ENCODE peak calls at places on chromosome 16, in five cellular contexts. One of them, this sample, is unnamed.

GRCh38 chr16:86379505-86379846 is 130.9 kb upstream of the FOXF1 start:
- DNase-seq in tibial artery: no peak
- DNase-seq in upper lobe of right lung: no peak
- DNase-seq in kidney epithelial cell: no peak
- DNase-seq in stimulated activated CD4-positive, alpha-beta T cell treated with anti-CD3 and anti-CD28 coated beads, Interleukin-1b, Interleukin-23, amount 100 ng/mL, for 24 hours: no peak
- DNase-seq in this sample: no peak

GRCh38 chr16:76577003-76577402 is 299.8 kb downstream of the CNTNAP4 start:
- DNase-seq in tibial artery: no peak
- DNase-seq in upper lobe of right lung: no peak
- DNase-seq in kidney epithelial cell: no peak
- DNase-seq in stimulated activated CD4-positive, alpha-beta T cell treated with anti-CD3 and anti-CD28 coated beads, Interleukin-1b, Interleukin-23, amount 100 ng/mL, for 24 hours: no peak
- DNase-seq in this sample: no peak

GRCh38 chr16:68353366-68353765 is 42.5 kb downstream of the PRMT7 start:
- DNase-seq in tibial artery: no peak
- DNase-seq in upper lobe of right lung: no peak
- DNase-seq in kidney epithelial cell: no peak
- DNase-seq in stimulated activated CD4-positive, alpha-beta T cell treated with anti-CD3 and anti-CD28 coated beads, Interleukin-1b, Interleukin-23, amount 100 ng/mL, for 24 hours: no peak
- DNase-seq in this sample: no peak

GRCh38 chr16:84952335-84953050 is 58.8 kb downstream of the ZDHHC7 start:
- DNase-seq in tibial artery: peak
- DNase-seq in upper lobe of right lung: peak
- DNase-seq in kidney epithelial cell: peak
- DNase-seq in stimulated activated CD4-positive, alpha-beta T cell treated with anti-CD3 and anti-CD28 coated beads, Interleukin-1b, Interleukin-23, amount 100 ng/mL, for 24 hours: peak
- DNase-seq in this sample: peak

GRCh38 chr16:11439790-11440656 is 94.8 kb downstream of the RMI2 start:
- DNase-seq in tibial artery: no peak
- DNase-seq in upper lobe of right lung: no peak
- DNase-seq in kidney epithelial cell: no peak
- DNase-seq in stimulated activated CD4-positive, alpha-beta T cell treated with anti-CD3 and anti-CD28 coated beads, Interleukin-1b, Interleukin-23, amount 100 ng/mL, for 24 hours: no peak
- DNase-seq in this sample: no peak

GRCh38 chr16:8763083-8763482 is 34.4 kb downstream of the TMEM186 start:
- DNase-seq in tibial artery: no peak
- DNase-seq in upper lobe of right lung: no peak
- DNase-seq in kidney epithelial cell: no peak
- DNase-seq in stimulated activated CD4-positive, alpha-beta T cell treated with anti-CD3 and anti-CD28 coated beads, Interleukin-1b, Interleukin-23, amount 100 ng/mL, for 24 hours: no peak
- DNase-seq in this sample: no peak

GRCh38 chr16:86092586-86093480 is 193.9 kb downstream of the IRF8 start:
- DNase-seq in tibial artery: no peak
- DNase-seq in upper lobe of right lung: peak
- DNase-seq in kidney epithelial cell: no peak
- DNase-seq in stimulated activated CD4-positive, alpha-beta T cell treated with anti-CD3 and anti-CD28 coated beads, Interleukin-1b, Interleukin-23, amount 100 ng/mL, for 24 hours: no peak
- DNase-seq in this sample: no peak

GRCh38 chr16:72234372-72234771 is 62.4 kb upstream of the PMFBP1 start:
- DNase-seq in tibial artery: no peak
- DNase-seq in upper lobe of right lung: no peak
- DNase-seq in kidney epithelial cell: no peak
- DNase-seq in stimulated activated CD4-positive, alpha-beta T cell treated with anti-CD3 and anti-CD28 coated beads, Interleukin-1b, Interleukin-23, amount 100 ng/mL, for 24 hours: no peak
- DNase-seq in this sample: no peak

GRCh38 chr16:54817432-54817831 is 113.2 kb upstream of the IRX5 start:
- DNase-seq in tibial artery: no peak
- DNase-seq in upper lobe of right lung: no peak
- DNase-seq in kidney epithelial cell: no peak
- DNase-seq in stimulated activated CD4-positive, alpha-beta T cell treated with anti-CD3 and anti-CD28 coated beads, Interleukin-1b, Interleukin-23, amount 100 ng/mL, for 24 hours: no peak
- DNase-seq in this sample: no peak

GRCh38 chr16:84115919-84116719 is 623 bp downstream of the MBTPS1 start:
- DNase-seq in tibial artery: no peak
- DNase-seq in upper lobe of right lung: no peak
- DNase-seq in kidney epithelial cell: no peak
- DNase-seq in stimulated activated CD4-positive, alpha-beta T cell treated with anti-CD3 and anti-CD28 coated beads, Interleukin-1b, Interleukin-23, amount 100 ng/mL, for 24 hours: no peak
- DNase-seq in this sample: no peak

GRCh38 chr16:84973226-84973625 is 38.1 kb downstream of the ZDHHC7 start:
- DNase-seq in tibial artery: no peak
- DNase-seq in upper lobe of right lung: no peak
- DNase-seq in kidney epithelial cell: no peak
- DNase-seq in stimulated activated CD4-positive, alpha-beta T cell treated with anti-CD3 and anti-CD28 coated beads, Interleukin-1b, Interleukin-23, amount 100 ng/mL, for 24 hours: no peak
- DNase-seq in this sample: no peak

This sample was measured in stimulated activated naive CD8-positive, alpha-beta T cell treated with anti-CD3 and anti-CD28 coated beads, Interleukin-15, Interleukin-2, amounts not matched to agents 100 U/mL and 50 U/mL, for 24 hours.